ENCODE peak calls at places on chromosome 2, in four cellular contexts. D is brain microvascular endothelial cell, V is GM20000, M is glutamatergic neuron. Y is an unnamed sample.

GRCh38 chr2:119088416-119088815 is 70.1 kb downstream of the C1QL2 start:
- DNase-seq in D (no peak), V (no peak), M (no peak), Y (no peak)

GRCh38 chr2:131105950-131106801 is 1.0 kb downstream of the PLEKHB2 start:
- DNase-seq in D (peak), V (peak), M (no peak), Y (peak)

GRCh38 chr2:9811679-9812511 is 31.4 kb upstream of the TAF1B start:
- DNase-seq in D (no peak), V (no peak), M (no peak), Y (no peak)

GRCh38 chr2:240789501-240790369 is 30.3 kb downstream of the KIF1A start:
- DNase-seq in D (no peak), V (no peak), M (peak), Y (no peak)

GRCh38 chr2:8675543-8675942 is 6.3 kb upstream of the ID2 start:
- DNase-seq in D (no peak), V (no peak), M (no peak), Y (no peak)

GRCh38 chr2:18788590-18788989 is 199.2 kb upstream of the NT5C1B start:
- DNase-seq in D (peak), V (no peak), M (no peak), Y (no peak)

GRCh38 chr2:190763901-190764514 is 115.1 kb downstream of the NAB1 start:
- DNase-seq in D (peak), V (peak), M (no peak), Y (peak)

GRCh38 chr2:10325278-10326145 is 22.8 kb downstream of the HPCAL1 start:
- DNase-seq in D (no peak), V (no peak), M (no peak), Y (no peak)

GRCh38 chr2:105769504-105769903 is 24.8 kb downstream of the NCK2 start:
- DNase-seq in D (peak), V (no peak), M (peak), Y (no peak)

GRCh38 chr2:56476509-56477071 is 292.8 kb downstream of the CCDC85A start:
- DNase-seq in D (no peak), V (no peak), M (no peak), Y (no peak)

GRCh38 chr2:109452318-109453305 is 161.2 kb downstream of the SEPTIN10 start:
- DNase-seq in D (no peak), V (no peak), M (no peak), Y (no peak)

GRCh38 chr2:127552336-127552735 is 16.9 kb downstream of the MYO7B start:
- DNase-seq in D (no peak), V (no peak), M (no peak), Y (no peak)

GRCh38 chr2:168375195-168375798 is 80.8 kb upstream of the CERS6 start:
- DNase-seq in D (no peak), V (no peak), M (no peak), Y (peak)

GRCh38 chr2:134845719-134846118 is 7.3 kb downstream of the ACMSD start:
- DNase-seq in D (peak), V (no peak), M (no peak), Y (peak)
- TF ChIP-seq CTCF in D (no peak), V (no peak), M (no peak), Y (no peak)

GRCh38 chr2:237244976-237245646 is 159.4 kb downstream of the COPS8 start:
- DNase-seq in D (no peak), V (no peak), M (no peak), Y (peak)
- TF ChIP-seq CTCF in D (no peak), V (no peak), M (no peak), Y (no peak)

GRCh38 chr2:73746015-73746876 is 9.1 kb upstream of the TPRKB start:
- DNase-seq in D (no peak), V (no peak), M (no peak), Y (no peak)
- TF ChIP-seq CTCF in D (no peak), V (no peak), M (no peak), Y (no peak)

GRCh38 chr2:13195270-13195669 is 478.5 kb downstream of the TRIB2 start:
- DNase-seq in D (no peak), V (no peak), M (no peak), Y (no peak)

GRCh38 chr2:13193075-13193474 is 476.3 kb downstream of the TRIB2 start:
- DNase-seq in D (peak), V (no peak), M (no peak), Y (no peak)

GRCh38 chr2:13193900-13194299 is 477.2 kb downstream of the TRIB2 start:
- DNase-seq in D (peak), V (peak), M (no peak), Y (no peak)
- TF ChIP-seq CTCF in D (peak), V (no peak), M (peak), Y (no peak)

GRCh38 chr2:54454548-54454921 is 1.6 kb upstream of the SPTBN1 start:
- DNase-seq in D (no peak), V (no peak), M (no peak), Y (no peak)

GRCh38 chr2:54454922-54455583 is 1.1 kb upstream of the SPTBN1 start:
- DNase-seq in D (no peak), V (peak), M (peak), Y (peak)

GRCh38 chr2:54457326-54458023 is 1.3 kb downstream of the SPTBN1 start:
- DNase-seq in D (no peak), V (peak), M (peak), Y (peak)

GRCh38 chr2:54456526-54457325 is 599 bp downstream of the SPTBN1 start:
- DNase-seq in D (no peak), V (peak), M (peak), Y (peak)

GRCh38 chr2:54455584-54456525 is at the start of gene SPTBN1:
- DNase-seq in D (peak), V (peak), M (peak), Y (peak)
- TF ChIP-seq CTCF in D (no peak), V (no peak), M (no peak), Y (no peak)

GRCh38 chr2:43539991-43540860 is 55.6 kb downstream of the THADA start:
- DNase-seq in D (peak), V (no peak), M (no peak), Y (peak)

GRCh38 chr2:43538034-43538670 is 57.7 kb downstream of the THADA start:
- DNase-seq in D (no peak), V (no peak), M (no peak), Y (peak)

GRCh38 chr2:43541165-43541564 is 54.7 kb downstream of the THADA start:
- DNase-seq in D (no peak), V (no peak), M (no peak), Y (peak)

GRCh38 chr2:43539436-43539835 is 56.4 kb downstream of the THADA start:
- DNase-seq in D (no peak), V (no peak), M (no peak), Y (peak)

GRCh38 chr2:43542285-43542933 is 53.4 kb downstream of the THADA start:
- DNase-seq in D (no peak), V (peak), M (no peak), Y (peak)
- TF ChIP-seq CTCF in D (peak), V (peak), M (peak), Y (peak)

GRCh38 chr2:123085479-123085878 is 939.6 kb upstream of the CNTNAP5 start:
- DNase-seq in D (no peak), V (no peak), M (no peak), Y (no peak)

GRCh38 chr2:123095219-123095618 is 929.9 kb upstream of the CNTNAP5 start:
- DNase-seq in D (no peak), V (no peak), M (no peak), Y (no peak)

GRCh38 chr2:123086613-123087012 is 938.5 kb upstream of the CNTNAP5 start:
- DNase-seq in D (no peak), V (no peak), M (no peak), Y (no peak)

GRCh38 chr2:123093199-123093598 is 931.9 kb upstream of the CNTNAP5 start:
- DNase-seq in D (no peak), V (no peak), M (no peak), Y (no peak)

GRCh38 chr2:123091471-123091870 is 933.6 kb upstream of the CNTNAP5 start:
- DNase-seq in D (no peak), V (no peak), M (no peak), Y (no peak)
- TF ChIP-seq CTCF in D (no peak), V (no peak), M (no peak), Y (no peak)